ENCODE peak calls at places on chromosomes 2 and 18, in five cellular contexts. J is astrocyte of the spinal cord, F is AG10803, I is left lung, Z is MCF 10A. L is an unnamed sample.

GRCh38 chr2:230910546-230911135 is 14.4 kb downstream of the GPR55 start:
- DNase-seq in J (no peak), Z (no peak), F (no peak), I (peak), L (no peak)

GRCh38 chr18:51196811-51197660 is 445 bp downstream of the MEX3C start:
- DNase-seq in J (peak), I (peak), F (peak), Z (peak), L (peak)

GRCh38 chr2:38751847-38752410 is 768 bp upstream of the SRSF7 start:
- DNase-seq in F (no peak), J (no peak), Z (no peak), I (no peak), L (no peak)

GRCh38 chr2:113078350-113078839 is 10.6 kb downstream of the IL1F10 start:
- DNase-seq in Z (peak), I (no peak), J (no peak), F (no peak), L (no peak)

GRCh38 chr2:26666671-26667070 is 25.5 kb upstream of the CIB4 start:
- DNase-seq in I (no peak), Z (no peak), F (no peak), J (no peak), L (no peak)

GRCh38 chr2:128411431-128411830 is 92.8 kb upstream of the HS6ST1 start:
- DNase-seq in I (no peak), Z (no peak), F (no peak), J (no peak), L (peak)

GRCh38 chr18:63869851-63870250 is 17.7 kb upstream of the SERPINB2 start:
- DNase-seq in J (no peak), F (peak), I (no peak), Z (peak), L (no peak)

GRCh38 chr2:61995059-61995458 is 89.6 kb downstream of the COMMD1 start:
- DNase-seq in I (no peak), J (no peak), F (no peak), Z (no peak), L (no peak)

GRCh38 chr2:166127217-166128155 is at the start of gene SCN1A:
- DNase-seq in J (peak), I (no peak), F (peak), Z (peak), L (peak)

GRCh38 chr2:24400207-24400907 is 40.0 kb upstream of the ITSN2 start:
- DNase-seq in F (no peak), I (no peak), Z (no peak), J (no peak), L (no peak)

GRCh38 chr18:50287028-50287440 is 458 bp downstream of the CXXC1 start:
- DNase-seq in F (no peak), I (no peak), Z (no peak), J (no peak), L (no peak)

GRCh38 chr2:26843041-26843440 is 4.9 kb upstream of the DPYSL5 start:
- DNase-seq in J (no peak), F (no peak), I (no peak), Z (no peak), L (no peak)

GRCh38 chr2:96580771-96581170 is 44.2 kb downstream of the ARID5A start:
- DNase-seq in Z (peak), F (no peak), I (no peak), J (no peak), L (peak)

GRCh38 chr18:50038448-50038847 is 156.5 kb downstream of the MYO5B start:
- DNase-seq in I (no peak), Z (peak), J (peak), F (no peak), L (no peak)

GRCh38 chr2:9101763-9102425 is 98.4 kb upstream of the MBOAT2 start:
- DNase-seq in F (no peak), Z (no peak), J (no peak), I (no peak), L (no peak)

GRCh38 chr2:9100080-9100876 is 96.8 kb upstream of the MBOAT2 start:
- DNase-seq in Z (no peak), I (no peak), J (no peak), F (no peak), L (no peak)

GRCh38 chr2:9103663-9104277 is 100.3 kb upstream of the MBOAT2 start:
- DNase-seq in Z (peak), F (no peak), J (no peak), I (no peak), L (no peak)

GRCh38 chr2:9105601-9106337 is 100.8 kb upstream of the ASAP2 start:
- DNase-seq in Z (no peak), I (no peak), F (no peak), J (no peak), L (peak)

DNA sequence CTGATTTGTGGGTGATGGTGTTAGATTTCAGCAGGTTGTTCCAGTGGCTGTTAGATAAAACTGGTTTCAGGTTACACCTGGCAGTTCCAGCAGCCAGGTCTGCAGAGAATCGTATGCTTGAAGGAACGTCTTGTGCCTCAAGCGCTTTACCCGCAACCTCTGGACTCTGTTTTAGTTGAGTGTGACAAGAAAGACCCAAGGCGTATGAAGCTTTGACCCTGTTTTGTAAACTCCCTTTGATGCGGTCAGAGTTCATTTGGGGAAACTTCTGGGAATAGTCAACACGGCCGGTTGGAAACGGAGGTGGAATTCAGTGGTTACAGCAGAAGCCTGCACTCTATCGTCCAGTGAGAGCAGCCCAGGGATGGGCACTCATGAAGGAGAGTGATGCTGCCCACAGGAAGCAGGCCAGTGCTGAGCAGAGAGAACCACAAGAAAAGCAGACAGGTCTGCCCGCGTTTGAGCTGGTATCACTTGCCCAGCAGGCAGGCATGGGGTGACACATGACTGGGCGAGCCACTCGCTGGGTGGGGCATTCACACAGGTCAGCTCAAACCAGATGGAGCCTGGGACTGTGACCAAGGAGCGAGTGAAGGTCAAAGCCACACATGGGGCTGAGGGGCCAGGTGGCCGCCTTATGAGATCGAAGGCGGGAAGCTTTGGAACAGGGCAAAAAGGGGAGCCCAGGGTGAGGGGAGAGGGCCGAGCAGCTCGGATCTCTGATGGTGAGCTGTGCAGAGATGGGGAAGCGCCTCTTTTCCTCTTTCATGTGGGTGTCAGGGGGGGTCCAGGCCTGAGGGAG is 99.6 kb upstream of the MBOAT2 start:
- DNase-seq in F (no peak), I (no peak), Z (peak), J (no peak), L (peak)
- TF ChIP-seq CTCF in F (no peak), I (no peak), Z (no peak), J (no peak), L (no peak)

DNA sequence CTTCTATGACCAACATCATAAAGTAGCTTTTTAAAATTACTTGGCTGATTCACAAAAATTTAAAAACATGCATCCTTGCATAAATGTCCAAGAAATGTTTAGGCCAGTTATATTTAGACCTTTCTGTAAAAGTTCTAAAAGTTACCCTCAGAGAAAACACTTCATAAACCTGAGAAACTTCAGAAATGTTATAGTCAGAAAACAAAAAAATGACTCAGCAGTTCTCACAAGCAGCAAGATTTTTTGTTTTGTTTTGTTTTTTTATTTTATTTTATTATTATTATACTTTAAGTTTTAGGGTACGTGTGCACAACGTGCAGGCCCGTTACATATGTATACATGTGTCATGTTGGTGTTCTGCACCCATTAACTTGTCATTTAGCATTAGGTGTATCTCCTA is 648.1 kb downstream of the LRP1B start:
- DNase-seq in I (no peak), Z (no peak), F (no peak), J (no peak), L (no peak)
- TF ChIP-seq CTCF in I (no peak), Z (no peak), F (no peak), J (no peak), L (no peak)

GRCh38 chr2:1234731-1235308 is 178.4 kb upstream of the TPO start:
- DNase-seq in J (peak), F (no peak), I (no peak), Z (no peak), L (no peak)
- TF ChIP-seq CTCF in J (no peak), F (no peak), I (no peak), Z (no peak), L (no peak)

DNA sequence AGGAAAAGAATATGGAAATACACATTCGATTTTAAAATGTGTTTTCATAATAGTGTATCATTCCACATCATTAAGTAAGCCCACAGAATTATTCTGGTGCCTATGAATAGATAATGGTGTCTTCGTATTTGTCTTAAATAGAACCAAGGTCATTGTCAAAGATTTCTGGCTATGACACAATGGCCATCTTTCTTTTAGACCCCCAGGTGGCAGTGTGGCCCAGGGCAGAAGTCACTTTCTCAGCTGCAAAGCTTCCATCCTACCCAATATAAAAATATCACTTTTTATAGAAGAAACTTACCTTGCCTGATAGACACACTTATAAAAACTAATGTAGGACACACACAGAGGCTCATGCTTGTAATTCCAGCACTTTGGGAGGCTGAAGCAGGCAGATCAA is 57.5 kb downstream of the ZRANB3 start:
- DNase-seq in J (peak), Z (peak), F (peak), I (no peak), L (peak)
- TF ChIP-seq CTCF in J (peak), Z (peak), F (peak), I (no peak), L (peak)

GRCh38 chr2:65724752-65725151 is 292.4 kb upstream of the SPRED2 start:
- DNase-seq in I (no peak), F (no peak), J (no peak), Z (peak), L (no peak)

GRCh38 chr2:65724341-65724740 is 291.9 kb upstream of the SPRED2 start:
- DNase-seq in I (no peak), Z (no peak), F (no peak), J (no peak), L (no peak)

DNA sequence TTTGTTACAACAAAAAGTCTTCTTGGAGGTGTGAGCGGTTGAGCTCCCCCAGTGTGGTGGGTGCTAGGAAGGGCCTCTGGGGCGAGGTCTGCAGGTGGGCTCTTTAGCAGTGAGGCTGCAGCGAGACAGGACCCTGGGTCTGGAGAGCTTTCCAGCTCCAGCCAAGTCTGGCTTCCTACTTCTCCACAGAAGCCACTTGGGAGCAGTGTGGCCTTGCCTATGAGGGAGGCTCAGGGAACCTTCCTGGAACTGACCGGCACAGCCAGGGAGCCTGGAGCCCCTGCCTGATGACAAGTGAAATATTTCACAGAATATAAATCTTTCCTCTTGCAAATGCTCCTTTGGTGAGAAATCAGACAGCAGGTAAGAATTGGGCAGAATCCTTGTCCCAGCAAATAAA is 289.6 kb upstream of the SPRED2 start:
- DNase-seq in Z (peak), F (peak), J (peak), I (peak), L (peak)
- TF ChIP-seq CTCF in Z (peak), F (peak), J (peak), I (no peak), L (no peak)

DNA sequence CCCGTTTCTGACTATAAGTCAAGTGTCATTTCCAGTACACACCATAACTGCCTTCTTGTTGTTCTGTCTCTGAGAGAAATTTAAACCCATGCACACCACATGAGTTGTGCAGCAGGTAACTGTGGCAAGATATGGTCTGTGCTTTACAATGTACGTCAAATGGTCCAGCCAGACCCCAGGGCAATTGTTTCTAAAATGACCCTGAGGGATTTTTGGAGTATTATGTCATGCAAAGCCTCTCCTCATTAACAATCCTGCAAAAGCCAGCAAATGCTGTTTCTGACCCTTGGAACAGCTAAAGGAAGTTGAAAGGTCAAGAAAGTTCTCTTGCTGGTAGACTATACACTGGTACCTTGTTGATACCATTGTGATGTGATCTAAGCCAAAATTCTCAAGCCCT is 47.7 kb upstream of the WIPF1 start:
- DNase-seq in F (no peak), I (no peak), Z (no peak), J (no peak), L (no peak)
- TF ChIP-seq CTCF in F (no peak), I (no peak), Z (no peak), J (no peak), L (no peak)